ENCODE peak calls at places on chromosome 5, in eight cellular contexts. N, U, R, E, B, M, W and J are unnamed samples.

GRCh38 chr5:126988021-126988569 is 42.3 kb downstream of the MARCHF3 start:
- DNase-seq in U (no peak), N (no peak), M (peak; percentile 21), W (no peak), R (no peak), E (no peak), B (no peak), J (no peak)

GRCh38 chr5:1468247-1468612 is 23.0 kb upstream of the SLC6A3 start:
- DNase-seq in R (no peak), U (peak; percentile 79), M (peak; percentile 57), B (peak; percentile 22), W (no peak), N (no peak), E (peak; percentile 73), J (peak; percentile 33)

GRCh38 chr5:69033690-69034089 is 60.1 kb upstream of the SLC30A5 start:
- DNase-seq in W (no peak), M (no peak), B (no peak), E (no peak), N (no peak), R (no peak), U (no peak), J (no peak)

GRCh38 chr5:168747987-168748777 is 169.0 kb upstream of the PANK3 start:
- DNase-seq in B (peak; percentile 1), U (peak; percentile 89), E (peak; percentile 90), M (peak; percentile 60), N (no peak), R (no peak), W (no peak), J (peak; percentile 43)

GRCh38 chr5:172897691-172898512 is 61.3 kb upstream of the RPL26L1 start:
- DNase-seq in B (no peak), U (no peak), R (peak; percentile 96), W (peak; percentile 79), E (no peak), N (no peak), M (no peak), J (peak; percentile 95)

GRCh38 chr5:134742134-134742533 is 3.8 kb downstream of the CAMLG start:
- DNase-seq in E (no peak), W (no peak), B (no peak), U (no peak), M (no peak), R (no peak), N (no peak), J (no peak)

GRCh38 chr5:306011-306805 is 15.3 kb upstream of the AHRR start:
- DNase-seq in W (no peak), M (no peak), B (no peak), N (no peak), E (no peak), U (no peak), R (no peak), J (no peak)

GRCh38 chr5:1551426-1551825 is 27.7 kb upstream of the LPCAT1 start:
- DNase-seq in W (no peak), N (no peak), U (no peak), R (no peak), E (no peak), M (no peak), B (no peak), J (no peak)

GRCh38 chr5:9207820-9208418 is 338.0 kb downstream of the SEMA5A start:
- DNase-seq in E (no peak), U (peak; percentile 64), M (no peak), B (no peak), N (no peak), W (peak; percentile 63), R (no peak), J (peak; percentile 63)

GRCh38 chr5:31408814-31409213 is 123.1 kb downstream of the DROSHA start:
- DNase-seq in N (no peak), B (no peak), R (peak; percentile 53), E (no peak), W (peak; percentile 67), U (no peak), M (no peak), J (peak; percentile 72)

GRCh38 chr5:179866241-179867078 is 7.8 kb upstream of the MRNIP start:
- DNase-seq in B (no peak), M (peak; percentile 26), E (no peak), U (peak; percentile 24), W (no peak), R (no peak), N (no peak), J (no peak)

GRCh38 chr5:142110046-142110531 is 1.5 kb downstream of the NDFIP1 start:
- DNase-seq in B (no peak), U (no peak), M (no peak), R (no peak), E (no peak), W (peak; percentile 15), N (no peak), J (peak; percentile 67)

GRCh38 chr5:176915906-176916305 is 16.8 kb upstream of the HK3 start:
- DNase-seq in U (no peak), N (no peak), B (no peak), R (no peak), E (no peak), W (no peak), M (no peak), J (no peak)

GRCh38 chr5:172463031-172463430 is 8.7 kb upstream of the SH3PXD2B start:
- DNase-seq in W (no peak), B (no peak), N (no peak), M (no peak), U (no peak), R (no peak), E (no peak), J (no peak)

GRCh38 chr5:107997338-107997979 is 326.7 kb upstream of the EFNA5 start:
- DNase-seq in B (no peak), U (peak; percentile 54), E (no peak), N (no peak), R (no peak), M (no peak), W (no peak), J (peak; percentile 23)

GRCh38 chr5:143968071-143968878 is 156.3 kb downstream of the HMHB1 start:
- DNase-seq in R (peak; percentile 82), N (no peak), M (no peak), U (peak; percentile 72), E (no peak), W (peak; percentile 76), B (no peak), J (peak; percentile 87)

GRCh38 chr5:139952464-139953070 is 90.5 kb downstream of the NRG2 start:
- DNase-seq in E (no peak), N (no peak), B (no peak), W (no peak), M (no peak), R (no peak), U (no peak), J (no peak)

GRCh38 chr5:143882520-143882919 is 70.6 kb downstream of the HMHB1 start:
- DNase-seq in R (no peak), U (no peak), N (no peak), E (no peak), B (no peak), M (no peak), W (no peak), J (peak; percentile 31)

GRCh38 chr5:86228147-86228546 is 389.6 kb upstream of the COX7C start:
- DNase-seq in N (no peak), B (no peak), U (no peak), E (no peak), W (no peak), M (no peak), R (no peak), J (no peak)